ENCODE peak calls at places on chromosomes 1 and 21, in five cellular contexts. R is heart right ventricle, T is endodermal cell, K is body of pancreas, I is dorsolateral prefrontal cortex. L is an unnamed sample.

GRCh38 chr1:173914366-173914871 is 2.7 kb downstream of the SERPINC1 start:
- DNase-seq in R (no peak), K (peak; percentile 31), I (no peak), T (peak; percentile 80), L (peak; percentile 44)

GRCh38 chr1:162562452-162562828 is 918 bp downstream of the UAP1 start:
- DNase-seq in T (no peak), R (no peak), I (no peak), K (peak; percentile 26), L (no peak)

GRCh38 chr1:17696417-17697301 is 58.5 kb upstream of the ACTL8 start:
- DNase-seq in I (peak; percentile 63), K (no peak), R (peak; percentile 19), T (peak; percentile 86), L (no peak)

GRCh38 chr1:56258395-56258794 is 321.0 kb downstream of the PLPP3 start:
- DNase-seq in I (no peak), T (no peak), K (no peak), R (no peak), L (no peak)

GRCh38 chr1:18557621-18558465 is 72.8 kb upstream of the PAX7 start:
- DNase-seq in T (peak; percentile 91), R (no peak), K (peak; percentile 67), I (peak; percentile 80), L (no peak)

GRCh38 chr1:15680614-15681345 is 3.3 kb upstream of the PLEKHM2 start:
- DNase-seq in T (no peak), I (no peak), K (no peak), R (no peak), L (no peak)

GRCh38 chr1:117599822-117600221 is 6.0 kb upstream of the TENT5C start:
- DNase-seq in R (no peak), K (peak; percentile 36), I (no peak), T (no peak), L (no peak)

GRCh38 chr1:172141351-172142000 is 279.0 kb upstream of the C1orf105 start:
- DNase-seq in I (no peak), K (no peak), T (no peak), R (no peak), L (no peak)

GRCh38 chr1:184686540-184686939 is 68.1 kb downstream of the EDEM3 start:
- DNase-seq in K (peak; percentile 36), R (peak; percentile 16), I (no peak), T (no peak), L (no peak)

GRCh38 chr1:26278835-26279597 is 870 bp upstream of the SH3BGRL3 start:
- DNase-seq in I (no peak), R (no peak), K (peak; percentile 60), T (no peak), L (peak; percentile 15)

GRCh38 chr1:42420145-42420544 is 35.7 kb downstream of the ZMYND12 start:
- DNase-seq in I (no peak), R (no peak), K (no peak), T (no peak), L (no peak)

GRCh38 chr1:163970699-163971098 is 588.3 kb upstream of the PBX1 start:
- DNase-seq in T (no peak), R (no peak), K (no peak), I (no peak), L (no peak)

GRCh38 chr1:5876251-5876650 is 116.0 kb downstream of the NPHP4 start:
- DNase-seq in K (no peak), T (no peak), I (no peak), R (no peak), L (no peak)

GRCh38 chr1:186078245-186078644 is 296.8 kb downstream of the TPR start:
- DNase-seq in I (no peak), K (no peak), R (no peak), T (no peak), L (peak; percentile 34)

GRCh38 chr1:31955917-31956736 is 18.0 kb upstream of the PTP4A2 start:
- DNase-seq in T (peak; percentile 87), K (peak; percentile 80), R (peak; percentile 83), I (no peak), L (peak; percentile 77)

GRCh38 chr1:173702736-173703135 is 12.0 kb upstream of the KLHL20 start:
- DNase-seq in K (no peak), T (no peak), I (no peak), R (no peak), L (no peak)

GRCh38 chr1:44808938-44809917 is 905 bp downstream of the BTBD19 start:
- DNase-seq in K (peak; percentile 55), R (peak; percentile 60), T (peak; percentile 67), I (no peak), L (peak; percentile 88)

GRCh38 chr1:30151826-30152225 is 571.6 kb downstream of the MATN1 start:
- DNase-seq in I (no peak), R (no peak), T (no peak), K (no peak), L (no peak)

GRCh38 chr1:217586586-217586985 is 44.3 kb downstream of the GPATCH2 start:
- DNase-seq in R (no peak), I (no peak), K (no peak), T (no peak), L (no peak)

GRCh38 chr1:9075023-9075422 is 5.6 kb upstream of the SLC2A5 start:
- DNase-seq in K (no peak), R (no peak), I (no peak), T (no peak), L (peak; percentile 47)

GRCh38 chr1:22469219-22469618 is 17.6 kb downstream of the ZBTB40 start:
- DNase-seq in I (no peak), K (peak; percentile 66), R (no peak), T (no peak), L (no peak)

GRCh38 chr21:17542371-17542992 is 29.6 kb downstream of the CXADR start:
- DNase-seq in R (no peak), K (no peak), T (no peak), I (no peak), L (no peak)

GRCh38 chr1:15626269-15626668 is 9.0 kb downstream of the DDI2 start:
- DNase-seq in K (no peak), T (no peak), R (no peak), I (no peak), L (no peak)

GRCh38 chr1:18569251-18569650 is 61.4 kb upstream of the PAX7 start:
- DNase-seq in T (no peak), I (peak; percentile 73), R (no peak), K (no peak), L (no peak)

GRCh38 chr21:26093094-26093493 is 77.5 kb downstream of the APP start:
- DNase-seq in T (no peak), R (no peak), K (no peak), I (no peak), L (no peak)

GRCh38 chr1:115838805-115839705 is 1.9 kb downstream of the NHLH2 start:
- DNase-seq in R (no peak), T (peak; percentile 91), K (peak; percentile 45), I (peak; percentile 73), L (peak; percentile 51)

GRCh38 chr1:105558023-105558422 is 1498.5 kb upstream of the PRMT6 start:
- DNase-seq in I (no peak), T (no peak), K (no peak), R (no peak), L (no peak)

GRCh38 chr1:9201421-9202239 is 32.9 kb upstream of the H6PD start:
- DNase-seq in T (peak; percentile 72), R (peak; percentile 12), K (peak; percentile 28), I (no peak), L (no peak)

GRCh38 chr21:43921602-43921978 is 56.6 kb downstream of the AGPAT3 start:
- DNase-seq in I (no peak), K (no peak), R (no peak), T (no peak), L (peak; percentile 59)

GRCh38 chr1:11700655-11701467 is 9.4 kb downstream of the DRAXIN start:
- DNase-seq in T (no peak), R (no peak), K (no peak), I (no peak), L (no peak)

GRCh38 chr1:11693917-11694316 is 2.4 kb downstream of the DRAXIN start:
- DNase-seq in R (no peak), T (no peak), I (no peak), K (no peak), L (no peak)

GRCh38 chr1:11697188-11697892 is 5.8 kb downstream of the DRAXIN start:
- DNase-seq in T (no peak), R (no peak), K (no peak), I (no peak), L (no peak)

GRCh38 chr1:11701551-11701961 is 10.0 kb downstream of the DRAXIN start:
- DNase-seq in T (no peak), R (no peak), I (peak; percentile 90), K (no peak), L (no peak)

GRCh38 chr1:11697893-11698210 is 6.3 kb downstream of the DRAXIN start:
- DNase-seq in R (no peak), K (no peak), I (no peak), T (no peak), L (no peak)
- TF ChIP-seq CTCF in R (no peak), K (no peak), I (no peak), T (no peak), L (no peak)

DNA sequence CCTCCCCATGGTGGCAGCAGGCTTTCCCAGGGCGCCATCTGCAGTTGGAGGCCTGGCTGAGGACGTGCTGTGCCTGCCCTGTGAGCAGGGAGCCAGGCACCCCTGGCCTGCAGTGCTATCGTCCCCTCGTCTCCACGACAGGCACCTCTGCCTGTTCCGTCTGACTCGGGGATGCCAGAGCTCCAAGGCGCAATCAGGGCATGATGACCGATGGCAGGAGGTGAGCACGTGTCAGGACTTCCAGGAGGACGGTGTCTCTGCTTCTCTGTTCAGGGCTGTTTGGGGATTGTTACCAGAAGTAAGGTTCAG is 125.2 kb downstream of the PCBP3 start:
- DNase-seq in R (no peak), K (no peak), T (peak; percentile 69), I (no peak), L (no peak)
- TF ChIP-seq CTCF in R (no peak), K (no peak), T (peak; percentile 47), I (no peak), L (no peak)

DNA sequence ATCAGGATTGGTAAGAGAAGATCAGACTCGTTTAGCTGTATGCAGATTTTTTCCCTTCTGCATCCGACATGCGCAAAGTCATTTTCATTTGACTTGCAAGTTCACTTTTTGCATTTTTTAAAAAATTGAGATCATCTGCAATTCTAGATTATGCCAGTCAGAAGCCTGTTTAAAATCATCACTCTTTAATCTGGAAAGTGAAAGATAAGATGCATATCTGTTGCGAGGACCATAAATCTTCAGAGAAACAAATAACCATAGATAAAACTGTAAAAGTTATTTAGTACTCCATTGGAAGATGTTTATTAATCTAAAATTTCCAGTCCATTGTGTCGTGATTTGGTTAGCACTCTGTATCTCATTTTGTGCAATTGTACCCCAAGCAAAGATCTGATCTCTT is 98.8 kb downstream of the ATG4C start:
- DNase-seq in T (no peak), I (no peak), R (no peak), K (no peak), L (no peak)
- TF ChIP-seq CTCF in T (no peak), I (no peak), R (no peak), K (no peak), L (no peak)

DNA sequence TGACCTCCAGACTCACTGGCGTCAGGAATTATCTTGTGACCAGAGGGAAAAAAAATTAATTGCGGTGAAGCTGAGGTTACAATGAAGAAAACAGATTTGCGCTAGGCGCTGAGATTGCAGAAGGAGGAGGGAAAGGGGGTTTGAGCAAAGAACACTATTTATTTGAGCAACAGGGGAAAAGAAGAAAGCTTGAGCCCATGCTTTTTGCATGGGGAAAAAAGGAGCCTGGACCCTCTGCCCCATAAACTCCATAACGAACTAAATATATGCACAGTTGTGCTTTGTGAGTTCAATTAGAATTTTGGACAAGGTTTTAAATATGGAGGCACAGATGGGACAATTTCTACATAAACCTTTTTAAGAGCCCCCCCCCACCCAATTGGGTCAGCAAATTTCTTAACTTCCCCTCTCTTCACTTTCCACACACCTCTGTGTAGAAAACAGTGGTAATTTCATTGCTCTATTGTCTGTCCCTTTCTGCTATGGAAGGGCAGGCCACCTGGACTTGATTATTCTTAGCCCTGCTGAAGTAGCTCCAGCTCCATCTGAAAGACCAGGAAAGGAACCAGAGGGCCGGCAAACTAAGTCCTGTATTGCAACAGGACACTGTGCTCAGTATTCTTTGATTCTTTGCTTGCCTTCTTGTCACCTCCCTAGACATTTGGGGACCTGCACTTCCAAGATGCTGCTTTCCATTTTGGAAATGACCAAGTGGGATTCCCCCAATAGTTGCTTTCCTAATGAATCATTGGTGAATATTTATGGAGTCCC is 869 bp upstream of the ID3 start:
- DNase-seq in R (no peak), I (no peak), K (no peak), T (no peak), L (no peak)
- TF ChIP-seq CTCF in R (no peak), I (no peak), K (no peak), T (no peak), L (no peak)

L was measured in GM20000.